ENCODE peak calls at places on chromosomes 2 and 18, in four cellular contexts. T, K, Q and I are unnamed samples.

GRCh38 chr2:176500921-176501320 is 231.7 kb downstream of the MTX2 start:
- DNase-seq in K (no peak), Q (no peak), T (no peak), I (no peak)

GRCh38 chr2:145984541-145984940 is 1464.6 kb upstream of the ZEB2 start:
- DNase-seq in Q (no peak), K (peak), T (peak), I (no peak)

GRCh38 chr2:28408764-28409599 is 16.3 kb downstream of the FOSL2 start:
- DNase-seq in T (no peak), K (no peak), Q (no peak), I (no peak)

GRCh38 chr2:170235860-170236638 is 58.1 kb downstream of the MYO3B start:
- DNase-seq in K (peak), Q (peak), T (peak), I (peak)

GRCh38 chr18:34659579-34660517 is 50.2 kb upstream of the DTNA start:
- DNase-seq in K (peak), Q (peak), T (peak), I (peak)

GRCh38 chr2:25481381-25482310 is 139.9 kb upstream of the DNMT3A start:
- DNase-seq in T (no peak), Q (no peak), K (no peak), I (no peak)

GRCh38 chr2:224222320-224222719 is 179.6 kb downstream of the FAM124B start:
- DNase-seq in T (no peak), K (no peak), Q (no peak), I (no peak)

GRCh38 chr2:44528595-44528994 is 166.8 kb downstream of the CAMKMT start:
- DNase-seq in T (no peak), K (no peak), Q (no peak), I (no peak)

GRCh38 chr2:225192869-225193268 is 150.6 kb upstream of the DOCK10 start:
- DNase-seq in T (no peak), Q (no peak), K (no peak), I (no peak)

GRCh38 chr2:109128048-109128465 is 948 bp upstream of the SH3RF3 start:
- DNase-seq in K (peak), T (peak), Q (peak), I (peak)
- TF ChIP-seq FOXJ3 in K (no peak), T (no peak), Q (no peak), I (no peak)

DNA sequence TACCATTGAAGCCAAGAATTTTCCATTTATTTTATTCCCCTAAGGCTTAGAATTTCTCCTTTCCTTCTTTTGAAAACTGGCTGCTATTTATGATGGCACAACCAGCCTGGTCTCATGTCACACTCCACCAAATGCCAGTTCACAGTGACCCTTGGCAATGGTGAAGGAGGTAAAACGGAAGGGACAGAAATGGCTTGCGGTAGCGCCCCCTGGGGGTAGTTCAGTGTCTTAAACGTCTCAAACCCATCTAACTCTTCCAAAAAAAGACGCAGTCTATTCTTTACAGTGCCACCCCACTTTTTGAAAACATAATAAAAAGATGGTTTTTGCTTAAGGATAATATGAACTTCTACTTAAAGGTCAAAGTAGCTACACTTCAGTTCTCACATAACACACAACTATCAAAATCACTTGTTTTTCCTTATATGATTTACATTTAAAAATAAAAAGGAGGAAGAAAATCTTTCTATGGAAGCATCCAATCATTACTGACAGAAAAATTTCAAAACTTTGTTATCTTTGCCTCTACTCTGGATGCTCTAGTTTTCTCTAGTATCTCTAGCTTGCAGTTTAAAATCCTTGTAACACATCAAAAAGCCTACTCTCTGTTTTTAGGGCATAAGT is 28.0 kb downstream of the PNO1 start:
- DNase-seq in Q (peak), K (peak), T (peak), I (peak)
- TF ChIP-seq FOXJ3 in Q (no peak), K (no peak), T (no peak), I (no peak)

DNA sequence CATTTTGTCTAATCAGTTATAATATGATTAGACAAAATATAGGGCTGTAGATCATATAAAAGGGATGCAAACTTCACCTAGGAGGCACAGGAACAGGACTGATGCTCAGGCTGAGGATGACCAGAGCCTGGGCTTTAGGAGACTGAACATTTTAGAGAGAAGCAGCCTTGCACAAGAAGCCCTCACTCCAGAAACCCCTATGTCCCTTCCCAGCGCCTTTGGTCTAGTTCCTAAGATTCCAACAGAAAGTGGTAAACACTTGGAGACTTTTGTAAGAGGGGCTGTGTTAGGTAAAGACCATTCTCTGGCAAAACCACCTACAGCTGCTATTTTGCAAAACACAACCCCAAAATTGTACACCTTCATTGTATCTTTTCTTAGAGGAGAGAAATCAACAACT is 33.2 kb downstream of the GPATCH11 start:
- DNase-seq in K (no peak), T (no peak), Q (no peak), I (no peak)
- TF ChIP-seq FOXJ3 in K (no peak), T (no peak), Q (no peak), I (no peak)

GRCh38 chr2:112923237-112923966 is 12.4 kb downstream of the IL37 start:
- DNase-seq in Q (no peak), T (peak), K (no peak), I (no peak)
- TF ChIP-seq FOXJ3 in Q (no peak), T (no peak), K (no peak), I (no peak)

GRCh38 chr2:43319541-43319940 is 93.1 kb upstream of the ZFP36L2 start:
- DNase-seq in K (no peak), Q (peak), T (no peak), I (no peak)
- TF ChIP-seq FOXJ3 in K (no peak), Q (peak), T (no peak), I (no peak)

DNA sequence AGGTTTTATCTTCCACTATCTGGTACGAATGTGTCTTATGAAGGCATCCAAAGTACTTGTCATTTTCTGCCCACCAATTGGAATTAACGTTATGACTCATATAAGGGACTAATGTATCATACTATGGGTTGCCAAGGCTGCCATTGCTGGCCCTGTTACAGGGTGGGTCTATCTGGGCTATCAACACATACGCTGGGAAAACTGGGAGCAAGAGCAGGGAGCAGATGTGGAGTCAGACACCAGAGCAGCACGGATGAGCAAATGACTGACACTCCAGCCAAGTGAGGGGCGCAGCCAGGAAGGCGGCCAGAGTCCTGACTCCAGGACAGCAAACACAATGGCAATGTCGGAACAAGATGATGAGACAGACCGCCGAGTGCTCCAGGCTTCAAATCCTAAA is 145.9 kb downstream of the COPS8 start:
- DNase-seq in Q (no peak), T (no peak), K (no peak), I (no peak)
- TF ChIP-seq FOXJ3 in Q (no peak), T (no peak), K (no peak), I (no peak)

GRCh38 chr18:28110924-28111323 is 66.0 kb downstream of the CDH2 start:
- DNase-seq in T (no peak), K (no peak), Q (no peak), I (no peak)
- TF ChIP-seq FOXJ3 in T (no peak), K (no peak), Q (no peak), I (no peak)

GRCh38 chr2:16325613-16326510 is 339.8 kb downstream of the CYRIA start:
- DNase-seq in T (no peak), K (no peak), Q (no peak), I (no peak)

GRCh38 chr2:16324544-16324937 is 341.1 kb downstream of the CYRIA start:
- DNase-seq in K (no peak), Q (peak), T (no peak), I (no peak)

GRCh38 chr2:16326736-16327300 is 338.8 kb downstream of the CYRIA start:
- DNase-seq in T (no peak), K (no peak), Q (no peak), I (no peak)

GRCh38 chr2:16323551-16324543 is 341.8 kb downstream of the CYRIA start:
- DNase-seq in Q (no peak), K (no peak), T (no peak), I (no peak)

DNA sequence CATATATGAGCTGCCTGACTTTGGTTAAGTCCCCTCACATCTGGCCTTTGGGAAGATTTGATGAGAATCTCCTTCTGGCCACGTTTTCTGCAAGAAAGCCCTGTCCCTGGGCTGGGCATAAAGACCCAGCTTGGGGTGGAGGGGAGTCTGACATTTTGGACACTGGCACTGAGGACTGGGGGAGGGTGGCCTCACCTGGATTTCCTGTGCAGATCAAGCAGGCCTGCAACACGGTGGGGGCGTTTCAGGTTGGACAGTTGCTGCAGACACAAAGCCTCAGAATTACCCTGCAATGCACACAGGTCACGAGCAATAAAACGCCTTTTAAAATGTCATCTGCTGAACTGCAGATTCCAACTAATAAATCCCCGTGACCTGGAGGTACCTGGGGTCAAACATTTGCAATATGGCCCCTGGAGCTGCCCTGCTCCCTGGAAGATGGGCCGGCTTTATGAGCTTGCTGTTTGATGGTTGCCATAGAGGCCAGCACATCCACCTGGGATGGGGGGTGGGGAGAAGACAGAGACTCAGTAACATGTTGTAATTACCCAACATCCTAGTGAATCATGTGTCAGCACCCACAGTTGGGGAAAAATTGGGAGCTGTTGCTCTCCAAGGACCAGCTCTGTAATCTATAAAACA is 340.5 kb downstream of the CYRIA start:
- DNase-seq in Q (no peak), T (no peak), K (no peak), I (no peak)
- TF ChIP-seq FOXJ3 in Q (no peak), T (no peak), K (no peak), I (no peak)

GRCh38 chr2:237966565-237967462 is at the start of gene UBE2F:
- DNase-seq in K (peak), Q (peak), T (peak), I (peak)

GRCh38 chr2:237964578-237965404 is 2.0 kb upstream of the UBE2F start:
- DNase-seq in Q (no peak), T (peak), K (no peak), I (no peak)

GRCh38 chr2:237966250-237966564 is 607 bp upstream of the UBE2F start:
- DNase-seq in Q (no peak), K (no peak), T (no peak), I (no peak)

GRCh38 chr2:237968048-237968862 is 1.4 kb downstream of the UBE2F start:
- DNase-seq in K (peak), T (peak), Q (peak), I (no peak)

DNA sequence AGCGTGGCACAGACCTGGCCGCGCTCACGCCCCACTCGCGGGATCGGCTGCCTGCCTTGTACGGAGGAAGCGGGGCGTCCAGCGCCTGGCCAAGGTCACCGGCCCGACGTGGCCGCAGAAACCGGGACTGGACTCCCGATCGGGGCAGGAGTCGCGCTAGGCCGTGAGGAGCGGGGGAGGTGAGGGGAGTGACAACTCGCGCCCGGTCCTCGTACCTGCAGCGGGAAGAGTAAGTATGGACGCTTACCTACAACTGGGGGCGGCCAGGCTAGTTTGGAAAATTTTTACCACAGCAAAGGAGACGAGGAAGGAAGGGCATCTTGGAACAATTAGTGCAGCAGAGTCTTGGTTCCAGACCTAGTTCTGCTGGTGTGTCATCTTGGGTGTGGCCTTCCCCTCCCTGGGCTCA is 653 bp downstream of the UBE2F start:
- DNase-seq in K (no peak), T (no peak), Q (peak), I (peak)
- TF ChIP-seq FOXJ3 in K (no peak), T (no peak), Q (no peak), I (no peak)